ENCODE peak calls at places on chromosomes 1 and 21, in four cellular contexts. One of them, this sample, is unnamed.

GRCh38 chr1:35886606-35887431 is 3.8 kb downstream of the AGO1 start:
- DNase-seq in transverse colon: no peak
- DNase-seq in prostate gland: no peak
- DNase-seq in K562: peak
- DNase-seq in this sample: peak

GRCh38 chr1:21865943-21866628 is 54.0 kb downstream of the LDLRAD2 start:
- DNase-seq in prostate gland: no peak
- DNase-seq in transverse colon: peak
- DNase-seq in K562: peak
- DNase-seq in this sample: peak

GRCh38 chr1:156193488-156194299 is at the start of gene SLC25A44:
- DNase-seq in prostate gland: peak
- DNase-seq in K562: peak
- DNase-seq in transverse colon: peak
- DNase-seq in this sample: peak

GRCh38 chr21:39066829-39067785 is 116.1 kb downstream of the PSMG1 start:
- DNase-seq in prostate gland: no peak
- DNase-seq in transverse colon: no peak
- DNase-seq in K562: no peak
- DNase-seq in this sample: no peak

GRCh38 chr1:111468717-111469100 is 5.1 kb upstream of the C1orf162 start:
- DNase-seq in prostate gland: no peak
- DNase-seq in K562: no peak
- DNase-seq in transverse colon: no peak
- DNase-seq in this sample: no peak

GRCh38 chr1:201039876-201040275 is 16.4 kb upstream of the KIF21B start:
- DNase-seq in prostate gland: no peak
- DNase-seq in K562: no peak
- DNase-seq in transverse colon: no peak
- DNase-seq in this sample: no peak

GRCh38 chr1:180974236-180974635 is 48.4 kb downstream of the STX6 start:
- DNase-seq in prostate gland: no peak
- DNase-seq in transverse colon: no peak
- DNase-seq in K562: no peak
- DNase-seq in this sample: no peak

GRCh38 chr1:85059563-85059962 is 11.3 kb upstream of the MCOLN3 start:
- DNase-seq in transverse colon: no peak
- DNase-seq in prostate gland: no peak
- DNase-seq in K562: no peak
- DNase-seq in this sample: no peak

GRCh38 chr1:6329851-6330250 is 63.7 kb downstream of the ACOT7 start:
- DNase-seq in transverse colon: no peak
- DNase-seq in K562: no peak
- DNase-seq in prostate gland: no peak
- DNase-seq in this sample: no peak

GRCh38 chr1:77415585-77415984 is 133.8 kb downstream of the AK5 start:
- DNase-seq in transverse colon: no peak
- DNase-seq in K562: no peak
- DNase-seq in prostate gland: no peak
- DNase-seq in this sample: no peak

GRCh38 chr1:206556047-206556747 is 48.9 kb downstream of the RASSF5 start:
- DNase-seq in prostate gland: no peak
- DNase-seq in transverse colon: no peak
- DNase-seq in K562: no peak
- DNase-seq in this sample: no peak

GRCh38 chr1:54986532-54986931 is 6.1 kb downstream of the TMEM61 start:
- DNase-seq in transverse colon: no peak
- DNase-seq in prostate gland: no peak
- DNase-seq in K562: no peak
- DNase-seq in this sample: no peak

GRCh38 chr1:33612877-33613487 is 140.5 kb downstream of the ZSCAN20 start:
- DNase-seq in prostate gland: peak
- DNase-seq in transverse colon: peak
- DNase-seq in K562: peak
- DNase-seq in this sample: peak

GRCh38 chr1:22296701-22297591 is 154.0 kb upstream of the WNT4 start:
- DNase-seq in K562: peak
- DNase-seq in transverse colon: no peak
- DNase-seq in prostate gland: no peak
- DNase-seq in this sample: no peak

GRCh38 chr1:31376374-31377134 is 3.7 kb upstream of the FABP3 start:
- DNase-seq in transverse colon: no peak
- DNase-seq in prostate gland: no peak
- DNase-seq in K562: peak
- DNase-seq in this sample: no peak

GRCh38 chr1:234331511-234331910 is 41.7 kb upstream of the COA6 start:
- DNase-seq in transverse colon: no peak
- DNase-seq in prostate gland: no peak
- DNase-seq in K562: no peak
- DNase-seq in this sample: no peak

GRCh38 chr1:68115308-68115707 is 64.9 kb upstream of the DIRAS3 start:
- DNase-seq in transverse colon: no peak
- DNase-seq in K562: no peak
- DNase-seq in prostate gland: no peak
- DNase-seq in this sample: no peak

GRCh38 chr21:40622531-40622930 is 224.4 kb downstream of the DSCAM start:
- DNase-seq in transverse colon: no peak
- DNase-seq in prostate gland: no peak
- DNase-seq in K562: no peak
- DNase-seq in this sample: no peak

GRCh38 chr1:85407978-85408377 is 57.0 kb downstream of the DDAH1 start:
- DNase-seq in transverse colon: no peak
- DNase-seq in K562: no peak
- DNase-seq in prostate gland: no peak
- DNase-seq in this sample: no peak

GRCh38 chr1:150749720-150750311 is 15.8 kb downstream of the CTSS start:
- DNase-seq in K562: no peak
- DNase-seq in transverse colon: no peak
- DNase-seq in prostate gland: no peak
- DNase-seq in this sample: no peak

GRCh38 chr1:30419246-30419720 is 304.1 kb downstream of the MATN1 start:
- DNase-seq in transverse colon: no peak
- DNase-seq in K562: no peak
- DNase-seq in prostate gland: peak
- DNase-seq in this sample: no peak

GRCh38 chr21:33395866-33396265 is 7.3 kb upstream of the IFNGR2 start:
- DNase-seq in prostate gland: no peak
- DNase-seq in K562: no peak
- DNase-seq in transverse colon: no peak
- DNase-seq in this sample: no peak

GRCh38 chr1:109229531-109230127 is 15.9 kb downstream of the SARS1 start:
- DNase-seq in prostate gland: no peak
- DNase-seq in transverse colon: no peak
- DNase-seq in K562: no peak
- DNase-seq in this sample: no peak

GRCh38 chr1:185567006-185567405 is 167.2 kb upstream of the HMCN1 start:
- DNase-seq in K562: no peak
- DNase-seq in transverse colon: no peak
- DNase-seq in prostate gland: no peak
- DNase-seq in this sample: no peak

GRCh38 chr1:14228677-14229076 is 369.8 kb upstream of the KAZN start:
- DNase-seq in K562: no peak
- DNase-seq in prostate gland: no peak
- DNase-seq in transverse colon: no peak
- DNase-seq in this sample: no peak

GRCh38 chr1:115714572-115715141 is 53.9 kb downstream of the CASQ2 start:
- DNase-seq in prostate gland: peak
- DNase-seq in K562: no peak
- DNase-seq in transverse colon: peak
- DNase-seq in this sample: no peak

GRCh38 chr1:172581779-172582178 is 48.8 kb downstream of the SUCO start:
- DNase-seq in transverse colon: no peak
- DNase-seq in prostate gland: no peak
- DNase-seq in K562: no peak
- DNase-seq in this sample: no peak

GRCh38 chr21:37811711-37812110 is 104.5 kb downstream of the KCNJ6 start:
- DNase-seq in transverse colon: no peak
- DNase-seq in K562: no peak
- DNase-seq in prostate gland: no peak
- DNase-seq in this sample: no peak

GRCh38 chr1:74586253-74586897 is 74.0 kb upstream of the LRRC53 start:
- DNase-seq in prostate gland: no peak
- DNase-seq in transverse colon: no peak
- DNase-seq in K562: no peak
- DNase-seq in this sample: no peak

GRCh38 chr1:220786337-220787068 is at the start of gene MTARC1:
- DNase-seq in prostate gland: peak
- DNase-seq in K562: no peak
- DNase-seq in transverse colon: peak
- DNase-seq in this sample: no peak

GRCh38 chr1:2033165-2033564 is 14.0 kb downstream of the GABRD start:
- DNase-seq in K562: no peak
- DNase-seq in prostate gland: no peak
- DNase-seq in transverse colon: no peak
- DNase-seq in this sample: no peak
- TF ChIP-seq POLR2AphosphoS5 in K562: no peak
- TF ChIP-seq POLR2AphosphoS5 in prostate gland: no peak
- TF ChIP-seq POLR2AphosphoS5 in transverse colon: no peak
- TF ChIP-seq POLR2AphosphoS5 in this sample: no peak

GRCh38 chr1:47323475-47324105 is 9.6 kb upstream of the STIL start:
- DNase-seq in transverse colon: no peak
- DNase-seq in K562: no peak
- DNase-seq in prostate gland: peak
- DNase-seq in this sample: no peak

GRCh38 chr1:47313915-47314664 is at the start of gene STIL:
- DNase-seq in transverse colon: peak
- DNase-seq in K562: peak
- DNase-seq in prostate gland: peak
- DNase-seq in this sample: peak

DNA sequence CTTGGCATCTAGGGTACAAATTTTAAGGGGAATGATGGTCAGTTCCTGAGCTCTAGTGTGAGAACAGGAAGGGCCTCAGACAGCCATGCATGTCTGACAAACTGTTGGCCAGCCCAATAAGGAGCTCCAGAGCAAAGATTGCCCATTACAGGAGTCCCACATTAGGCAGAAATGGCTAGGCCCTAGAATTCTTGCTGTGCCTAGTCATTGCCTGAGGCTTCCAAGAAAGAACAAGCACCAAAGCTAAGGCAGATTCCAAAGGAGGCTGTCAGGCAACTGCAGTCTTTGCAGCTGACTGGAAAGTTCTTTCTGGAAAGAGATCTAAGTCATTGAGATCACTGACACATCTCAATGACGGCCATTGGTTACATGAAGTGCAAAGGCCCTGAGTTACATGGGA is 3.9 kb upstream of the STIL start:
- DNase-seq in K562: no peak
- DNase-seq in prostate gland: no peak
- DNase-seq in transverse colon: no peak
- DNase-seq in this sample: no peak
- TF ChIP-seq POLR2A in K562: no peak
- TF ChIP-seq POLR2A in prostate gland: no peak
- TF ChIP-seq POLR2A in transverse colon: no peak
- TF ChIP-seq POLR2A in this sample: no peak

GRCh38 chr21:31908106-31909031 is 35.5 kb downstream of the HUNK start:
- DNase-seq in prostate gland: peak
- DNase-seq in transverse colon: peak
- DNase-seq in K562: no peak
- DNase-seq in this sample: no peak
- TF ChIP-seq POLR2AphosphoS5 in prostate gland: peak
- TF ChIP-seq POLR2AphosphoS5 in transverse colon: no peak
- TF ChIP-seq POLR2AphosphoS5 in K562: no peak
- TF ChIP-seq POLR2AphosphoS5 in this sample: no peak

GRCh38 chr1:153919879-153920852 is 2.6 kb downstream of the GATAD2B start:
- DNase-seq in transverse colon: no peak
- DNase-seq in K562: peak
- DNase-seq in prostate gland: no peak
- DNase-seq in this sample: no peak

GRCh38 chr1:153921803-153922075 is 1.0 kb downstream of the GATAD2B start:
- DNase-seq in prostate gland: peak
- DNase-seq in K562: no peak
- DNase-seq in transverse colon: peak
- DNase-seq in this sample: no peak

GRCh38 chr1:153922076-153922837 is 515 bp downstream of the GATAD2B start:
- DNase-seq in K562: peak
- DNase-seq in transverse colon: no peak
- DNase-seq in prostate gland: peak
- DNase-seq in this sample: peak

GRCh38 chr1:153921080-153921802 is 1.5 kb downstream of the GATAD2B start:
- DNase-seq in transverse colon: no peak
- DNase-seq in K562: peak
- DNase-seq in prostate gland: no peak
- DNase-seq in this sample: no peak

GRCh38 chr1:153922838-153923652 is at the start of gene GATAD2B:
- DNase-seq in K562: peak
- DNase-seq in transverse colon: peak
- DNase-seq in prostate gland: peak
- DNase-seq in this sample: peak
- TF ChIP-seq POLR2A in K562: peak
- TF ChIP-seq POLR2A in transverse colon: no peak
- TF ChIP-seq POLR2A in prostate gland: peak
- TF ChIP-seq POLR2A in this sample: peak

GRCh38 chr1:208184993-208185703 is 59.0 kb downstream of the PLXNA2 start:
- DNase-seq in K562: no peak
- DNase-seq in prostate gland: no peak
- DNase-seq in transverse colon: no peak
- DNase-seq in this sample: no peak
- TF ChIP-seq POLR2AphosphoS5 in K562: no peak
- TF ChIP-seq POLR2AphosphoS5 in prostate gland: peak
- TF ChIP-seq POLR2AphosphoS5 in transverse colon: no peak
- TF ChIP-seq POLR2AphosphoS5 in this sample: no peak

GRCh38 chr1:39826583-39826982 is 37.9 kb upstream of the BMP8B start:
- DNase-seq in K562: no peak
- DNase-seq in transverse colon: no peak
- DNase-seq in prostate gland: no peak
- DNase-seq in this sample: no peak

GRCh38 chr1:39827201-39827600 is 38.5 kb upstream of the BMP8B start:
- DNase-seq in K562: no peak
- DNase-seq in prostate gland: no peak
- DNase-seq in transverse colon: no peak
- DNase-seq in this sample: no peak

GRCh38 chr1:39822146-39822545 is 33.5 kb upstream of the BMP8B start:
- DNase-seq in K562: no peak
- DNase-seq in prostate gland: no peak
- DNase-seq in transverse colon: no peak
- DNase-seq in this sample: no peak

GRCh38 chr1:39828734-39829133 is 40.1 kb upstream of the BMP8B start:
- DNase-seq in K562: no peak
- DNase-seq in transverse colon: no peak
- DNase-seq in prostate gland: no peak
- DNase-seq in this sample: no peak

GRCh38 chr1:39825432-39825941 is 36.8 kb upstream of the BMP8B start:
- DNase-seq in K562: no peak
- DNase-seq in prostate gland: no peak
- DNase-seq in transverse colon: peak
- DNase-seq in this sample: no peak
- TF ChIP-seq POLR2A in K562: no peak
- TF ChIP-seq POLR2A in prostate gland: no peak
- TF ChIP-seq POLR2A in transverse colon: peak
- TF ChIP-seq POLR2A in this sample: no peak

GRCh38 chr1:17096584-17096983 is 22.7 kb downstream of the PADI2 start:
- DNase-seq in transverse colon: no peak
- DNase-seq in prostate gland: no peak
- DNase-seq in K562: no peak
- DNase-seq in this sample: no peak
- TF ChIP-seq POLR2AphosphoS5 in transverse colon: no peak
- TF ChIP-seq POLR2AphosphoS5 in prostate gland: no peak
- TF ChIP-seq POLR2AphosphoS5 in K562: no peak
- TF ChIP-seq POLR2AphosphoS5 in this sample: no peak